ENCODE peak calls at places on chromosomes 16 and 17, in six cellular contexts. M is OCI-M1; J is NCI-H510A; K is Peyer's patch; Y is CD8-positive, alpha-beta T cell; C is HT1080. U is an unnamed sample.

GRCh38 chr17:46086821-46087220 is 87.8 kb downstream of the STH start:
- DNase-seq in Y (no peak), C (no peak), J (no peak), M (no peak), K (no peak), U (no peak)

GRCh38 chr17:78541488-78542237 is 35.5 kb downstream of the DNAH17 start:
- DNase-seq in J (no peak), K (no peak), C (peak), Y (no peak), M (no peak), U (no peak)

GRCh38 chr16:19116711-19117449 is 3.1 kb downstream of the ITPRIPL2 start:
- DNase-seq in Y (no peak), M (peak), J (no peak), C (no peak), K (no peak), U (no peak)

GRCh38 chr16:50538411-50539052 is 9.7 kb upstream of the NKD1 start:
- DNase-seq in C (no peak), M (no peak), K (no peak), Y (no peak), J (no peak), U (no peak)

GRCh38 chr17:28912281-28912937 is 9.5 kb upstream of the DHRS13 start:
- DNase-seq in C (no peak), J (no peak), Y (peak), K (no peak), M (peak), U (no peak)

GRCh38 chr17:3626831-3627565 is 9.1 kb downstream of the SHPK start:
- DNase-seq in C (no peak), Y (no peak), K (no peak), J (no peak), M (no peak), U (no peak)

GRCh38 chr16:19804538-19805323 is 79.9 kb downstream of the GPRC5B start:
- DNase-seq in C (peak), K (peak), M (peak), Y (no peak), J (peak), U (peak)

GRCh38 chr17:65743313-65743665 is 181.8 kb upstream of the AXIN2 start:
- DNase-seq in J (no peak), K (no peak), Y (no peak), M (no peak), C (no peak), U (no peak)

GRCh38 chr16:83989300-83989699 is 21.3 kb downstream of the NECAB2 start:
- DNase-seq in K (no peak), C (no peak), Y (no peak), M (no peak), J (no peak), U (no peak)

GRCh38 chr17:4944163-4944553 is 4.1 kb downstream of the RNF167 start:
- DNase-seq in K (peak), C (no peak), Y (peak), J (no peak), M (peak), U (peak)

U was measured in T-helper 9 cell.